ENCODE peak calls at places on chromosome 21, in eight cellular contexts. J is AG04449; Z is MG63; P is naive thymus-derived CD4-positive, alpha-beta T cell; T is adrenal gland; O is suprapubic skin; N is BE2C; I is OCI-LY7. L is an unnamed sample.

GRCh38 chr21:25909341-25909740 is 174.6 kb downstream of the GABPA start:
- DNase-seq in J (no peak), Z (no peak), O (no peak), I (no peak), P (no peak), N (no peak), T (no peak), L (no peak)

GRCh38 chr21:32524010-32524719 is 61.2 kb downstream of the TCP10L start:
- DNase-seq in J (peak; percentile 71), Z (peak; percentile 17), P (no peak), O (no peak), N (no peak), I (no peak), T (no peak), L (no peak)

GRCh38 chr21:26833460-26833939 is 11.7 kb downstream of the ADAMTS1 start:
- DNase-seq in O (no peak), P (no peak), N (no peak), Z (no peak), T (no peak), I (no peak), J (no peak), L (no peak)

GRCh38 chr21:26389971-26390641 is 183.0 kb downstream of the CYYR1 start:
- DNase-seq in N (no peak), J (no peak), O (no peak), I (no peak), T (no peak), P (no peak), Z (peak; percentile 68), L (no peak)

GRCh38 chr21:27713159-27714109 is 746.5 kb upstream of the ADAMTS5 start:
- DNase-seq in I (no peak), T (no peak), N (no peak), O (no peak), J (no peak), P (no peak), Z (no peak), L (no peak)

GRCh38 chr21:31258073-31258472 is 86.0 kb downstream of the TIAM1 start:
- DNase-seq in T (no peak), N (no peak), I (no peak), Z (no peak), O (no peak), J (no peak), P (no peak), L (no peak)

GRCh38 chr21:18334066-18334465 is 69.5 kb downstream of the TMPRSS15 start:
- DNase-seq in Z (peak; percentile 1), I (no peak), J (no peak), N (peak; percentile 72), T (no peak), O (no peak), P (no peak), L (no peak)

GRCh38 chr21:25039461-25040380 is 567.6 kb downstream of the MRPL39 start:
- DNase-seq in I (no peak), N (no peak), Z (no peak), O (no peak), T (no peak), J (no peak), P (no peak), L (no peak)

GRCh38 chr21:23524685-23525084 is 2082.6 kb downstream of the MRPL39 start:
- DNase-seq in N (no peak), J (no peak), P (no peak), O (no peak), I (no peak), T (no peak), Z (no peak), L (no peak)

GRCh38 chr21:24514081-24514733 is 1093.1 kb downstream of the MRPL39 start:
- DNase-seq in Z (no peak), J (no peak), I (no peak), T (no peak), P (no peak), O (no peak), N (no peak), L (no peak)

GRCh38 chr21:16179732-16180131 is 449.9 kb downstream of the USP25 start:
- DNase-seq in P (no peak), Z (no peak), I (no peak), T (no peak), J (no peak), O (no peak), N (no peak), L (no peak)

GRCh38 chr21:32389337-32390015 is 3.3 kb downstream of the URB1 start:
- DNase-seq in J (peak; percentile 51), N (no peak), Z (no peak), P (no peak), I (no peak), O (no peak), T (no peak), L (no peak)

GRCh38 chr21:43703068-43703880 is 15.7 kb upstream of the PDXK start:
- DNase-seq in T (peak; percentile 51), I (no peak), O (no peak), N (no peak), J (peak; percentile 60), Z (no peak), P (peak; percentile 27), L (peak; percentile 65)

DNA sequence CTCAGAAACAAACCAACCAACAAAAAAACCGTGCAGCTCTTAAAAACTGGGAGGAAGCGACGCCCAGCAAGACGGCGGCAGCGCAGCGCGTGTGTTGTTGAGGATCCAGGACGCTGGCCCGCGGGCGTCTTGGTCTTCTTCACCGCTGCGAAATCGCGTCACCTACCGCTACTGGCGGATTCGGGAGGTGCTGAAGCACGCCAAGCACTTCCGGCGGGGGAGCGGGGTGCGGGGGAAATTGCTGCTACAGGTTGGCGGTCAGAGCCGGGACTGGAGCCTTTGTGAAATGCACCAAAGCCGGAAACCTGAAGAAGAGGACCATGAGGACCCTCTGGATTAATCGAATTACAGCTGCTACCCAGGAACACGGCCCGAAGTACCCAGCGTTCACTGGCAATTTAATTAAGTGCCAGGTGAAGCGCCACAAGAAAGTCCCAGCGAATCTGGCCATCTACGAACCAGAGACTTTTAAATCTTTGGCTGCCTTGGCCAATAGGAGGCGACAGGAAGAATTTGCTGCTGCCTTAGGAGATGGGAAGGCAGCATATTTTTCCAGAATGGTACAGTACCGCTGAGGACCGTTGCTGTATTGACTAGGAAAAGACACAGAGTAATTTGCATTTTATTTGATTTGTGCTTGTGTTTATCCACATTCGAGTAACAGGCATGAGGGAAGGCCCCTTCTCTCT is 11.9 kb upstream of the RIPPLY3 start:
- DNase-seq in N (no peak), Z (no peak), T (no peak), I (no peak), J (no peak), O (no peak), P (peak; percentile 50), L (peak; percentile 48)
- H3K4me3 ChIP-seq in N (no peak overlapping the region), Z (no peak overlapping the region), T (no peak overlapping the region), I (no peak overlapping the region), J (no peak overlapping the region), O (no peak overlapping the region), P (no peak overlapping the region), L (no peak overlapping the region)

DNA sequence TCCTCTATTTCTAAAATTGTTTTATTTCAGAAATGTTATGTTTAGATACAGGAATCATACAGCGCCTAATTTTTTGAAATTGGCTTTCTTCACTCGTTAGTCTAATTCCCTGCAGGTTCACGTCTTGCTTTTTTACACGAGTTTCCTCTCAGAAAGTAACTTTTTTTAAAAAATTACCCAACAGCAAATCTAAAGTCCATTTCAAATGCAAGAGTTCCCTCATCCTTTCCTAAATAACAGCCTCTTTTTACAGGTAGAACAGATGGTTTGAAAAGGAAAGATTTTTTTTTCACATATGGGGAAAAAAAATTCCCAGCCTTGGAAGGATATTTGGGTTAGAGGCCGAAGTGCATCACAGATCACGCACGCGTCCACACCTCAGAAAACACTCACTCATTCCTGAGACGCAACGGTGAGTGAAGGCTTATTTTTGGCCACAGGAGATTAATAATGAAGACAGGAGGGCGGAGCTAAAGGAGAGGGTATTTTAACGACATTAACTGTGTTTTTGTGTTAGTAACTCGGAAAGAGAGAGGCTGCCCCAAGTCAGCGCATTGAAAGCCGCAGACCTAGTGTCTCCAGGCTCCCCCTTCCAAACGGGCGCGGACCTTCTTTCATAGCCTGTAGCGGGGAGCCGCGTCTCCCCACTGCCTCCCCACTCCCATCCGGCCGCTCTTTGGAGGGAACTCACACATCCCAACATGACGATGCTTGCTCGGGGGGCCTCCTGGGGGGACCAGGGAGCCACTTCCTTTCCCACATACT is 936 bp upstream of the RIPK4 start:
- DNase-seq in Z (no peak), N (no peak), J (no peak), I (no peak), T (no peak), O (peak; percentile 59), P (no peak), L (peak; percentile 49)
- H3K4me3 ChIP-seq in Z (peak overlapping the region; percentile 28), N (no peak overlapping the region), J (peak overlapping the region; percentile 66), I (peak overlapping the region; percentile 59), T (no peak overlapping the region), O (peak overlapping the region; percentile 72), P (peak overlapping the region; percentile 64), L (peak overlapping the region; percentile 11)

GRCh38 chr21:29017639-29018237 is 1.4 kb downstream of the RWDD2B start:
- DNase-seq in O (no peak), N (no peak), J (no peak), P (no peak), T (no peak), I (peak; percentile 30), Z (no peak), L (no peak)
- H3K4me3 ChIP-seq in O (peak overlapping the region; percentile 92), N (peak overlapping the region; percentile 93), J (peak overlapping the region; percentile 89), P (peak overlapping the region; percentile 90), T (peak overlapping the region; percentile 76), I (peak overlapping the region; percentile 86), Z (peak overlapping the region; percentile 87), L (no peak overlapping the region)

GRCh38 chr21:34526236-34526617 is 14.2 kb upstream of the KCNE1 start:
- DNase-seq in O (no peak), Z (no peak), N (no peak), P (no peak), I (no peak), T (no peak), J (no peak), L (no peak)

GRCh38 chr21:34526618-34527290 is 14.7 kb upstream of the KCNE1 start:
- DNase-seq in O (peak; percentile 89), T (peak; percentile 89), I (no peak), N (no peak), Z (peak; percentile 93), P (no peak), J (peak; percentile 100), L (peak; percentile 96)

GRCh38 chr21:34523019-34523418 is 11.0 kb upstream of the KCNE1 start:
- DNase-seq in Z (no peak), O (no peak), I (no peak), N (no peak), J (no peak), P (no peak), T (no peak), L (peak; percentile 54)

GRCh38 chr21:34522284-34522683 is 10.3 kb upstream of the KCNE1 start:
- DNase-seq in T (no peak), Z (no peak), I (no peak), P (no peak), O (no peak), N (no peak), J (no peak), L (no peak)

GRCh38 chr21:34524671-34525601 is 12.9 kb upstream of the KCNE1 start:
- DNase-seq in N (no peak), Z (no peak), O (no peak), J (no peak), P (no peak), T (no peak), I (no peak), L (peak; percentile 56)
- H3K4me3 ChIP-seq in N (no peak overlapping the region), Z (peak overlapping the region; percentile 57), O (peak overlapping the region; percentile 40), J (peak overlapping the region; percentile 67), P (no peak overlapping the region), T (peak overlapping the region; percentile 47), I (no peak overlapping the region), L (peak overlapping the region; percentile 7)

GRCh38 chr21:38807481-38807880 is 1.8 kb downstream of the ETS2 start:
- DNase-seq in O (no peak), I (no peak), N (no peak), T (no peak), Z (no peak), J (no peak), P (no peak), L (no peak)
- H3K4me3 ChIP-seq in O (peak overlapping the region; percentile 82), I (peak overlapping the region; percentile 88), N (peak overlapping the region; percentile 77), T (peak overlapping the region; percentile 93), Z (peak overlapping the region; percentile 82), J (peak overlapping the region; percentile 80), P (no peak overlapping the region), L (peak overlapping the region; percentile 86)

L was measured in hepatocyte.